ENCODE peak calls at places on chromosomes 2 and 18, in nine cellular contexts. One of them, this sample, is unnamed.

GRCh38 chr2:128765822-128766221 is 447.2 kb upstream of the HS6ST1 start:
- DNase-seq in PC-3: no peak
- DNase-seq in endothelial cell: no peak
- DNase-seq in MM.1S: no peak
- DNase-seq in CD4-positive, alpha-beta T cell: no peak
- DNase-seq in heart right ventricle: no peak
- DNase-seq in AG04449: no peak
- DNase-seq in uterus: no peak
- DNase-seq in GM06990: no peak
- DNase-seq in this sample: no peak

GRCh38 chr2:235270951-235271350 is 222.9 kb upstream of the AGAP1 start:
- DNase-seq in MM.1S: peak
- DNase-seq in heart right ventricle: no peak
- DNase-seq in endothelial cell: no peak
- DNase-seq in uterus: no peak
- DNase-seq in GM06990: peak
- DNase-seq in CD4-positive, alpha-beta T cell: no peak
- DNase-seq in AG04449: peak
- DNase-seq in PC-3: no peak
- DNase-seq in this sample: no peak

GRCh38 chr2:152723918-152724317 is 5.5 kb downstream of the ARL6IP6 start:
- DNase-seq in AG04449: no peak
- DNase-seq in MM.1S: no peak
- DNase-seq in CD4-positive, alpha-beta T cell: no peak
- DNase-seq in uterus: no peak
- DNase-seq in PC-3: no peak
- DNase-seq in endothelial cell: no peak
- DNase-seq in GM06990: no peak
- DNase-seq in heart right ventricle: no peak
- DNase-seq in this sample: no peak

GRCh38 chr2:173400760-173401159 is 46.1 kb downstream of the CDCA7 start:
- DNase-seq in GM06990: no peak
- DNase-seq in PC-3: peak
- DNase-seq in heart right ventricle: no peak
- DNase-seq in endothelial cell: peak
- DNase-seq in uterus: no peak
- DNase-seq in CD4-positive, alpha-beta T cell: no peak
- DNase-seq in AG04449: no peak
- DNase-seq in MM.1S: no peak
- DNase-seq in this sample: no peak

GRCh38 chr2:74876081-74876886 is 42.4 kb downstream of the HK2 start:
- DNase-seq in endothelial cell: peak
- DNase-seq in MM.1S: peak
- DNase-seq in GM06990: peak
- DNase-seq in AG04449: no peak
- DNase-seq in heart right ventricle: peak
- DNase-seq in CD4-positive, alpha-beta T cell: peak
- DNase-seq in PC-3: peak
- DNase-seq in uterus: peak
- DNase-seq in this sample: peak

GRCh38 chr18:68270009-68270408 is 444.9 kb downstream of the TMX3 start:
- DNase-seq in AG04449: no peak
- DNase-seq in MM.1S: no peak
- DNase-seq in uterus: no peak
- DNase-seq in PC-3: no peak
- DNase-seq in endothelial cell: no peak
- DNase-seq in GM06990: no peak
- DNase-seq in CD4-positive, alpha-beta T cell: no peak
- DNase-seq in heart right ventricle: no peak
- DNase-seq in this sample: no peak

GRCh38 chr2:70616168-70616694 is 62.6 kb upstream of the TGFA start:
- DNase-seq in uterus: no peak
- DNase-seq in CD4-positive, alpha-beta T cell: no peak
- DNase-seq in AG04449: no peak
- DNase-seq in PC-3: peak
- DNase-seq in GM06990: no peak
- DNase-seq in heart right ventricle: no peak
- DNase-seq in endothelial cell: no peak
- DNase-seq in MM.1S: peak
- DNase-seq in this sample: no peak

GRCh38 chr2:169468841-169469240 is 10.5 kb upstream of the BBS5 start:
- DNase-seq in PC-3: no peak
- DNase-seq in uterus: no peak
- DNase-seq in endothelial cell: no peak
- DNase-seq in CD4-positive, alpha-beta T cell: no peak
- DNase-seq in AG04449: no peak
- DNase-seq in MM.1S: no peak
- DNase-seq in GM06990: no peak
- DNase-seq in heart right ventricle: no peak
- DNase-seq in this sample: no peak

GRCh38 chr2:37775908-37776250 is 104.4 kb upstream of the CDC42EP3 start:
- DNase-seq in CD4-positive, alpha-beta T cell: no peak
- DNase-seq in uterus: peak
- DNase-seq in GM06990: no peak
- DNase-seq in AG04449: no peak
- DNase-seq in heart right ventricle: no peak
- DNase-seq in PC-3: no peak
- DNase-seq in MM.1S: no peak
- DNase-seq in endothelial cell: no peak
- DNase-seq in this sample: no peak

GRCh38 chr18:43125471-43125870 is 10.0 kb upstream of the RIT2 start:
- DNase-seq in CD4-positive, alpha-beta T cell: no peak
- DNase-seq in GM06990: no peak
- DNase-seq in uterus: no peak
- DNase-seq in endothelial cell: no peak
- DNase-seq in MM.1S: no peak
- DNase-seq in AG04449: no peak
- DNase-seq in heart right ventricle: no peak
- DNase-seq in PC-3: no peak
- DNase-seq in this sample: no peak

GRCh38 chr18:49487711-49488310 is 777 bp upstream of the C18orf32 start:
- DNase-seq in PC-3: no peak
- DNase-seq in GM06990: no peak
- DNase-seq in AG04449: no peak
- DNase-seq in MM.1S: no peak
- DNase-seq in heart right ventricle: no peak
- DNase-seq in uterus: no peak
- DNase-seq in CD4-positive, alpha-beta T cell: no peak
- DNase-seq in endothelial cell: no peak
- DNase-seq in this sample: no peak

GRCh38 chr18:58943896-58944295 is 79.2 kb downstream of the ZNF532 start:
- DNase-seq in PC-3: no peak
- DNase-seq in MM.1S: no peak
- DNase-seq in endothelial cell: no peak
- DNase-seq in GM06990: no peak
- DNase-seq in heart right ventricle: no peak
- DNase-seq in CD4-positive, alpha-beta T cell: no peak
- DNase-seq in uterus: no peak
- DNase-seq in AG04449: no peak
- DNase-seq in this sample: no peak

DNA sequence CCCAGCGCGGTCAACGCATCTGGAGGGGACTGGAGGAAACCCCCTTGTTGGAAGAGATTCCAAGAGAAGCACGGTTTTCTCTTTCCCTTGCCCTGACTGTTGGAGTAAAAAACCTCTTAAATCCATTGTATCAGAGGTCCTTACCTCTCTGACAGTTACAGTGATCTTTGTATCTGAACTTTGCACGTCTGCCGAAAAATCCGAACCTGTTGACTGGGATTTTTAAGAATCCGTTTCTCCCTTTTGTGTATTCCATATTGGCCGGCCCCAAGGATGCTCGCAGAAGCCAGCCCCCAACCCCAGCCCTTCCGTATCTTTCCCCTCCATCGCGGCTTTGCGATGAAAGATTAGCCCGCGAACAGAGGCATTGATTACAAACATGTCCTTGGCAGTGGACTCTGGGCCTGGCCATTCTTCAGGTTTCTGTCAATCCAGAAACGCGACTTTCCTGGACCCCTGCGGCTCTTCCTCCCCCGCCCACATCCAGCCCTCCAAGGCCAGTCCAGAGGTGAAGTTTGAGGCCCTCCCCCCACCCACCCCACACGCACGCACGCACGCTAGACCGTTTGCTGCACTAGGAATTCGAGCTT is 4.6 kb upstream of the DLX1 start:
- DNase-seq in GM06990: no peak
- DNase-seq in AG04449: no peak
- DNase-seq in CD4-positive, alpha-beta T cell: no peak
- DNase-seq in heart right ventricle: no peak
- DNase-seq in endothelial cell: peak
- DNase-seq in PC-3: no peak
- DNase-seq in uterus: no peak
- DNase-seq in MM.1S: no peak
- DNase-seq in this sample: no peak
- TF ChIP-seq CTCF in GM06990: no peak
- TF ChIP-seq CTCF in AG04449: no peak
- TF ChIP-seq CTCF in CD4-positive, alpha-beta T cell: no peak
- TF ChIP-seq CTCF in heart right ventricle: no peak
- TF ChIP-seq CTCF in endothelial cell: no peak
- TF ChIP-seq CTCF in PC-3: no peak
- TF ChIP-seq CTCF in uterus: no peak
- TF ChIP-seq CTCF in MM.1S: no peak
- TF ChIP-seq CTCF in this sample: no peak

GRCh38 chr18:10127721-10128120 is 213.9 kb downstream of the VAPA start:
- DNase-seq in PC-3: no peak
- DNase-seq in CD4-positive, alpha-beta T cell: no peak
- DNase-seq in MM.1S: no peak
- DNase-seq in heart right ventricle: no peak
- DNase-seq in uterus: no peak
- DNase-seq in endothelial cell: no peak
- DNase-seq in GM06990: no peak
- DNase-seq in AG04449: no peak
- DNase-seq in this sample: no peak

GRCh38 chr18:10131036-10131774 is 217.4 kb downstream of the VAPA start:
- DNase-seq in PC-3: no peak
- DNase-seq in GM06990: no peak
- DNase-seq in AG04449: no peak
- DNase-seq in endothelial cell: no peak
- DNase-seq in heart right ventricle: no peak
- DNase-seq in CD4-positive, alpha-beta T cell: no peak
- DNase-seq in MM.1S: no peak
- DNase-seq in uterus: no peak
- DNase-seq in this sample: no peak

GRCh38 chr18:10130626-10131025 is 216.8 kb downstream of the VAPA start:
- DNase-seq in MM.1S: no peak
- DNase-seq in PC-3: no peak
- DNase-seq in AG04449: no peak
- DNase-seq in heart right ventricle: peak
- DNase-seq in GM06990: no peak
- DNase-seq in CD4-positive, alpha-beta T cell: no peak
- DNase-seq in endothelial cell: no peak
- DNase-seq in uterus: no peak
- DNase-seq in this sample: no peak

GRCh38 chr18:10131783-10132381 is 218.1 kb downstream of the VAPA start:
- DNase-seq in MM.1S: no peak
- DNase-seq in CD4-positive, alpha-beta T cell: no peak
- DNase-seq in endothelial cell: peak
- DNase-seq in PC-3: no peak
- DNase-seq in AG04449: no peak
- DNase-seq in GM06990: no peak
- DNase-seq in uterus: peak
- DNase-seq in heart right ventricle: no peak
- DNase-seq in this sample: no peak

DNA sequence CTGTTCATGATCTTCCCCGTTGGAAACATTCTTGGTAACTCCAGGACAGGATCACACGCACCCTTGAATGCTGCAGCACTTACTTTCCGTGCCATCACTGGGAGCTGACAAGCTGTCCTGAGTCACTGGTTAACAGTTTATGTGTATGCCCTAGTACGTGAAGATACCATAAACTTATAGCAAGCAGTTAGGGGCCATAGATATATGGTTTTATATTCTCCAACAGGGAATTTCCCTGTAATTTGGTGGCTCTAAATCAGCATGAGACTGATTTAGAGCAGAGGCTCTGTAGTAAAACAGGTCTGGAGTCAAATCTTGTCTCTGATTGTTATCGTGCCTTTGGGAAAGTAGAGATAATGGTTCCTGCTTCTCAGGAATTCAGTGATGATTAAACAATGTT is 215.1 kb downstream of the VAPA start:
- DNase-seq in uterus: no peak
- DNase-seq in PC-3: no peak
- DNase-seq in GM06990: no peak
- DNase-seq in AG04449: no peak
- DNase-seq in endothelial cell: no peak
- DNase-seq in CD4-positive, alpha-beta T cell: no peak
- DNase-seq in heart right ventricle: no peak
- DNase-seq in MM.1S: no peak
- DNase-seq in this sample: no peak
- TF ChIP-seq CTCF in uterus: no peak
- TF ChIP-seq CTCF in PC-3: no peak
- TF ChIP-seq CTCF in GM06990: no peak
- TF ChIP-seq CTCF in AG04449: no peak
- TF ChIP-seq CTCF in endothelial cell: no peak
- TF ChIP-seq CTCF in CD4-positive, alpha-beta T cell: no peak
- TF ChIP-seq CTCF in heart right ventricle: no peak
- TF ChIP-seq CTCF in MM.1S: no peak
- TF ChIP-seq CTCF in this sample: no peak

GRCh38 chr2:237601453-237602116 is 11.1 kb upstream of the RAB17 start:
- DNase-seq in heart right ventricle: no peak
- DNase-seq in MM.1S: no peak
- DNase-seq in uterus: no peak
- DNase-seq in GM06990: no peak
- DNase-seq in endothelial cell: no peak
- DNase-seq in PC-3: no peak
- DNase-seq in AG04449: no peak
- DNase-seq in CD4-positive, alpha-beta T cell: no peak
- DNase-seq in this sample: no peak
- TF ChIP-seq CTCF in heart right ventricle: peak
- TF ChIP-seq CTCF in MM.1S: no peak
- TF ChIP-seq CTCF in uterus: no peak
- TF ChIP-seq CTCF in GM06990: no peak
- TF ChIP-seq CTCF in endothelial cell: no peak
- TF ChIP-seq CTCF in PC-3: peak
- TF ChIP-seq CTCF in AG04449: no peak
- TF ChIP-seq CTCF in CD4-positive, alpha-beta T cell: no peak
- TF ChIP-seq CTCF in this sample: no peak

DNA sequence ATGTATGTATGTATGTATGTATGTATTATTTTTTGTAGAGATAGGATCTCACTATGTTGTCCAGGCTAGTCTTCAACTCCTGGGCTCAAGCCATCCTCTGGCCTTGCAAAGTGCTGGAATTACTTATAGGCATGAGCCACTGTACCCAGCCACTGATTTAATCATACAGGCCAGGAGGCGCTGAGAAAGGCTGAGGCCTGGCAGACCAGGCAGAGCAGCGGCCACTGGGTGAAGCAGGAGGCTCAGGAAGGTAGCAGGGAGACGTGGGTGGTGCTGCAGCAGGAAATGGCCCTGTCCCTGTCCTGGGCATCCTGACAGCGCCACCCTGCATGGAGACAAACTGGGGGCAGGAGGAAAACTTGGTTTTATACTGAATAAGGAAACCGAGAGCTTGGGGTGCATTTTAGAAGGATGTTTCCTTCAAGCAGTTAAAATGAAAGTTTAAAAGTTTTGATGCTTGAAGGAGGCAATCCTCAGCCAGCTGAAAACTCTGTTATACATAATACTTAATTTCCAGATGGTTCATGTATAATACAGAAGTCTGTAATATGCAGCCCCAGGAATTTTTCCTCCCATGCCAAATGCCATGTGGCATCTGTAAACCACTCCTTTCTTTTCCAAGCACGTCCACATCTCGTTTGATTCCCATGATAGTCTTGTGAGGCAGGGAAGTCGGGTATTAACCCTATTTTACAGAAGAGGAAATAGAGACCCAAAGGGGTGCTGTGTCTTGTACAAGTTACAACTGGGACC is 182.4 kb downstream of the CELF4 start:
- DNase-seq in AG04449: no peak
- DNase-seq in CD4-positive, alpha-beta T cell: no peak
- DNase-seq in uterus: no peak
- DNase-seq in PC-3: peak
- DNase-seq in GM06990: no peak
- DNase-seq in MM.1S: no peak
- DNase-seq in endothelial cell: no peak
- DNase-seq in heart right ventricle: no peak
- DNase-seq in this sample: no peak
- TF ChIP-seq CTCF in AG04449: peak
- TF ChIP-seq CTCF in CD4-positive, alpha-beta T cell: no peak
- TF ChIP-seq CTCF in uterus: no peak
- TF ChIP-seq CTCF in PC-3: no peak
- TF ChIP-seq CTCF in GM06990: no peak
- TF ChIP-seq CTCF in MM.1S: no peak
- TF ChIP-seq CTCF in endothelial cell: no peak
- TF ChIP-seq CTCF in heart right ventricle: no peak
- TF ChIP-seq CTCF in this sample: no peak

This sample was measured in AG09319.